ENCODE peak calls at places on chromosomes 4 and X, in four cellular contexts. P is AG09309, D is fibroblast of mammary gland, J is uterus. M is an unnamed sample.

GRCh38 chr4:89567936-89568335 is 260.3 kb upstream of the GPRIN3 start:
- DNase-seq in P (no peak), D (no peak), J (no peak), M (no peak)

GRCh38 chrX:13899607-13900006 is 82.7 kb upstream of the GPM6B start:
- DNase-seq in J (peak; percentile 17), P (peak; percentile 81), D (peak; percentile 99), M (peak; percentile 76)

GRCh38 chr4:128513664-128514484 is 226.3 kb upstream of the PGRMC2 start:
- DNase-seq in D (no peak), P (no peak), J (no peak), M (no peak)

GRCh38 chr4:184826315-184827266 is 823 bp upstream of the ACSL1 start:
- DNase-seq in J (no peak), P (no peak), D (no peak), M (no peak)

GRCh38 chrX:105331244-105331643 is 110.8 kb upstream of the TEX13A start:
- DNase-seq in D (peak; percentile 75), J (no peak), P (no peak), M (no peak)

GRCh38 chrX:93422693-93423092 is 250.7 kb downstream of the NAP1L3 start:
- DNase-seq in J (no peak), P (no peak), D (peak; percentile 14), M (no peak)

GRCh38 chrX:147476008-147476407 is 435.7 kb upstream of the FMR1 start:
- DNase-seq in D (peak; percentile 1), P (no peak), J (no peak), M (no peak)

GRCh38 chr4:124591646-124592045 is 120.9 kb downstream of the ANKRD50 start:
- DNase-seq in D (no peak), J (no peak), P (no peak), M (no peak)

GRCh38 chr4:112327950-112328349 is 30.8 kb downstream of the ALPK1 start:
- DNase-seq in P (no peak), J (no peak), D (peak; percentile 69), M (no peak)

GRCh38 chr4:79073471-79073870 is 134.2 kb upstream of the PAQR3 start:
- DNase-seq in D (no peak), P (no peak), J (no peak), M (no peak)

GRCh38 chrX:104195489-104196084 is 29.3 kb downstream of the FAM199X start:
- DNase-seq in P (peak; percentile 0), J (no peak), D (peak; percentile 45), M (no peak)

GRCh38 chrX:106802063-106802387 is 448 bp upstream of the TBC1D8B start:
- DNase-seq in J (no peak), D (no peak), P (no peak), M (peak; percentile 15)

GRCh38 chr4:7475207-7475606 is 40.5 kb upstream of the PSAPL1 start:
- DNase-seq in J (no peak), D (no peak), P (no peak), M (no peak)

GRCh38 chr4:24890561-24890960 is 22.3 kb downstream of the CCDC149 start:
- DNase-seq in P (no peak), D (no peak), J (no peak), M (no peak)

GRCh38 chrX:74104356-74105065 is 199.5 kb upstream of the ZCCHC13 start:
- DNase-seq in P (peak; percentile 33), D (no peak), J (no peak), M (no peak)

GRCh38 chrX:118698516-118699247 is 28.7 kb upstream of the IL13RA1 start:
- DNase-seq in J (no peak), P (no peak), D (peak; percentile 41), M (no peak)

GRCh38 chr4:52037730-52038108 is 380 bp downstream of the SGCB start:
- DNase-seq in D (peak; percentile 46), J (peak; percentile 37), P (no peak), M (no peak)

GRCh38 chr4:131459430-131460101 is 1689.5 kb upstream of the PCDH10 start:
- DNase-seq in J (no peak), D (no peak), P (no peak), M (no peak)

GRCh38 chr4:4969298-4969697 is 50.0 kb downstream of the CYTL1 start:
- DNase-seq in P (no peak), D (peak; percentile 92), J (peak; percentile 67), M (no peak)

GRCh38 chrX:38985375-38985774 is 184.1 kb downstream of the MID1IP1 start:
- DNase-seq in P (no peak), J (no peak), D (peak; percentile 36), M (no peak)

GRCh38 chrX:46777971-46778810 is 19.3 kb upstream of the SLC9A7 start:
- DNase-seq in P (no peak), D (peak; percentile 61), J (no peak), M (no peak)

GRCh38 chr4:38162240-38162784 is 202.1 kb downstream of the PTTG2 start:
- DNase-seq in P (no peak), J (peak; percentile 31), D (peak; percentile 94), M (peak; percentile 89)

GRCh38 chr4:82586055-82586454 is 24.3 kb upstream of the TMEM150C start:
- DNase-seq in D (no peak), J (no peak), P (no peak), M (no peak)

GRCh38 chrX:2313864-2314646 is 186.7 kb downstream of the DHRSX start:
- DNase-seq in J (no peak), P (no peak), D (no peak), M (no peak)

GRCh38 chrX:115539841-115540240 is 21.1 kb upstream of the PLS3 start:
- DNase-seq in P (no peak), J (no peak), D (no peak), M (no peak)

GRCh38 chr4:183729430-183730328 is 70.6 kb downstream of the TRAPPC11 start:
- DNase-seq in P (peak; percentile 14), D (peak; percentile 71), J (no peak), M (peak; percentile 79)

GRCh38 chrX:110944323-110944761 is 148.7 kb upstream of the CHRDL1 start:
- DNase-seq in P (no peak), D (no peak), J (no peak), M (no peak)

GRCh38 chr4:25792200-25792791 is 70.5 kb downstream of the SEL1L3 start:
- DNase-seq in D (no peak), J (no peak), P (no peak), M (no peak)

GRCh38 chr4:173270312-173271027 is 63.7 kb downstream of the HMGB2 start:
- DNase-seq in P (no peak), D (peak; percentile 25), J (no peak), M (no peak)

GRCh38 chr4:164779080-164779479 is 25.1 kb downstream of the SMIM31 start:
- DNase-seq in P (peak; percentile 42), J (no peak), D (no peak), M (no peak)

GRCh38 chrX:54758114-54759055 is 39.7 kb downstream of the ITIH6 start:
- DNase-seq in D (no peak), P (no peak), J (no peak), M (no peak)

GRCh38 chr4:21893136-21893535 is 55.4 kb downstream of the KCNIP4 start:
- DNase-seq in P (peak; percentile 28), J (no peak), D (peak; percentile 62), M (no peak)

GRCh38 chr4:187183826-187184225 is 460.2 kb upstream of the FAT1 start:
- DNase-seq in J (no peak), D (no peak), P (no peak), M (no peak)

GRCh38 chr4:139682309-139683210 is 16.9 kb downstream of the MGST2 start:
- DNase-seq in P (no peak), J (no peak), D (peak; percentile 13), M (no peak)

GRCh38 chr4:123421227-123421941 is 24.8 kb downstream of the SPRY1 start:
- DNase-seq in J (no peak), P (no peak), D (no peak), M (no peak)

GRCh38 chr4:123423819-123424218 is 27.2 kb downstream of the SPRY1 start:
- DNase-seq in D (no peak), P (no peak), J (no peak), M (no peak)

GRCh38 chr4:123418486-123418931 is 21.9 kb downstream of the SPRY1 start:
- DNase-seq in P (peak; percentile 87), J (no peak), D (peak; percentile 84), M (peak; percentile 67)

GRCh38 chr4:123419885-123420743 is 23.5 kb downstream of the SPRY1 start:
- DNase-seq in J (no peak), D (no peak), P (no peak), M (no peak)

DNA sequence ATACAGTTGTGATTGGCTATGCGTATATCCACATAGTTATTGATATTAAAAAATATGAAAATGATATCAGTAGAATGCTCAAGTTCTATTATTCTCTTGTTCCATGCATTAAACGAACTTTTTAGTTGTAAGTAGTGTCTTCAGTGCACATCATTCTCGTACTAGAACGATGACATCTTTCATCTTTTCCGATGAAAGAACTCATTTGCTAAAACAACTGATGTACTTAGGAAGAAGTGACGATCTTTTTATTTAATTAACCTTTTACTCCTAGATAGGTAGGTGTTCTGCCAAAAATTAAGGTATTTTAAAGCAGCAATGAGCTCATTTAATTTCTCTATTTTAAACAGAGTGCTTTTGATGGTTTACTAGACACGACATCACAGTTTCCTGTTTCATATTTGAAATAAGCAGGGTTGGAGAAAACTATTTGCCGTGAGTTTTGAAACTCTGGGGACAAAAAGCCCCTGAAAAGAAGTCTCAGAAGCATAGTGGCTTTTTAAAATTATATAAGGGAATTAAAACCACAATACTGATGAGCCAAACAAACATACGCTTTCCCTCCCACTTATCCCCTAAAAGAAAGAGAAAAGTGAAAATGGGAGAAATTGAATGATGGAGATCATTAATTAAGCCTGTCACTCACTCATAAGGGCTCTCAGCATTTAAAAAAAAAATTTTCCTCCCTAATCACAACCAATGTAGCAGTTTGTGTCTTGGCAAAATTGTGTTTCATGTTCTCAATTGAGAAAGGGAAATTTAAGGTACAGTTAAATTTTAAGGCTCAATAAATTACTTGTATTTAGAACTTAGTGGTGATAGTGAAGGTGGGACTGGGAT is 25.6 kb downstream of the SPRY1 start:
- DNase-seq in P (no peak), D (no peak), J (no peak), M (no peak)
- H3K4me3 ChIP-seq in P (no peak overlapping the region), D (no peak overlapping the region), J (no peak overlapping the region), M (no peak overlapping the region)

GRCh38 chr4:53346920-53347852 is 18.7 kb downstream of the SCFD2 start:
- DNase-seq in J (no peak), D (peak; percentile 62), P (peak; percentile 29), M (no peak)
- TF ChIP-seq CTCF in J (no peak), D (no peak), P (peak; percentile 16), M (no peak)

GRCh38 chrX:130097507-130098201 is 12.6 kb downstream of the ELF4 start:
- DNase-seq in D (no peak), P (no peak), J (no peak), M (no peak)
- H3K4me3 ChIP-seq in D (no peak overlapping the region), P (no peak overlapping the region), J (no peak overlapping the region), M (no peak overlapping the region)

GRCh38 chrX:9873952-9874351 is 87.7 kb downstream of the SHROOM2 start:
- DNase-seq in J (no peak), P (no peak), D (no peak), M (no peak)
- TF ChIP-seq CTCF in J (peak; percentile 16), P (peak; percentile 65), D (peak; percentile 45), M (peak; percentile 58)

DNA sequence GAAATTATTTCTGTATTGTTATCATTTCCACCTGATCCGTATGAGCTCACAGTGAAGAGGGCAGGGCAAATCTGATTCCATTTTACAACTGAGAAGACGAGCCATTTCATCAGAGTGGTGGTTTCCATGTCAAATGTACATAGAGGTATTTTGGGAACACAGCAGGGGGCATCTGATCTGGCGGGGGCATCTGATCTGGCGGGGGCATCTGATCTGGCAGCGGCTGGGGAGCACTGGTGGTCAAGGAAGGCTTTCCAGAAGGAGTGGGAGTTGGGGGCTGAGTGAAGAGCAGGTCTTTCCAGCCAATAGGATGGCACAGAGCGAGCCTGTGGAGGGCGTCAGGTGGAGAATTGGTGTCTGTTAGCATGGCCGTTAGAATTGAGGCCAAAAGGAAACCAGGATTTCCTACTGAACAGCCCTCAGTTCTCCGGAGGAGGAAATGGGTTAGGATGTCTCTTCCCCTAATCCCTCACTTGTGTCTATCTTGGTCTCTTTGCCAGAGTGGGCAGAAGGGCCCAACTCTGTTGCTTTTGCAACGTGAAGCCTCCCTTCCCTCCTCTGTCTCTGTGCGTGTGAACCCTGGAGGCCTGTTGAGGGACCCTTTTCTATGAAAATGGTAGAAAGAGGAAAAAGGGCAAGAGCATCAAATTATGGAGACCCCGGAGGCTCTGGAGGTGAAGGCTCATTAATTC is 41.3 kb downstream of the RHOH start:
- DNase-seq in J (no peak), D (no peak), P (no peak), M (no peak)
- H3K4me3 ChIP-seq in J (no peak overlapping the region), D (no peak overlapping the region), P (no peak overlapping the region), M (no peak overlapping the region)

M was measured in epithelial cell of proximal tubule.